ENCODE peak calls at places on chromosome 2, in ten cellular contexts. One of them, this sample, is unnamed.

GRCh38 chr2:74205586-74205985 is 7.2 kb downstream of the MTHFD2 start:
- DNase-seq in tibial nerve: no peak
- DNase-seq in endodermal cell: peak; percentile 40
- DNase-seq in A549: no peak
- DNase-seq in H9: no peak
- DNase-seq in fibroblast of lung: no peak
- DNase-seq in cardiac muscle cell: no peak
- DNase-seq in left lung: no peak
- DNase-seq in mucosa of descending colon: peak; percentile 80
- DNase-seq in mammary epithelial cell: peak; percentile 50
- DNase-seq in this sample: no peak

GRCh38 chr2:131567891-131568290 is 40.2 kb downstream of the CCDC74A start:
- DNase-seq in fibroblast of lung: no peak
- DNase-seq in mammary epithelial cell: no peak
- DNase-seq in left lung: no peak
- DNase-seq in endodermal cell: no peak
- DNase-seq in mucosa of descending colon: no peak
- DNase-seq in tibial nerve: no peak
- DNase-seq in A549: no peak
- DNase-seq in cardiac muscle cell: peak; percentile 4
- DNase-seq in H9: no peak
- DNase-seq in this sample: no peak

GRCh38 chr2:133511679-133512078 is 56.6 kb downstream of the NCKAP5 start:
- DNase-seq in H9: no peak
- DNase-seq in tibial nerve: no peak
- DNase-seq in endodermal cell: no peak
- DNase-seq in left lung: no peak
- DNase-seq in cardiac muscle cell: no peak
- DNase-seq in mucosa of descending colon: no peak
- DNase-seq in A549: no peak
- DNase-seq in mammary epithelial cell: no peak
- DNase-seq in fibroblast of lung: no peak
- DNase-seq in this sample: no peak

GRCh38 chr2:13230221-13230620 is 513.5 kb downstream of the TRIB2 start:
- DNase-seq in fibroblast of lung: peak; percentile 32
- DNase-seq in H9: no peak
- DNase-seq in mucosa of descending colon: no peak
- DNase-seq in A549: no peak
- DNase-seq in tibial nerve: no peak
- DNase-seq in cardiac muscle cell: no peak
- DNase-seq in left lung: no peak
- DNase-seq in mammary epithelial cell: peak; percentile 32
- DNase-seq in endodermal cell: no peak
- DNase-seq in this sample: no peak

GRCh38 chr2:107584577-107584976 is 242.1 kb upstream of the RGPD4 start:
- DNase-seq in tibial nerve: no peak
- DNase-seq in H9: no peak
- DNase-seq in left lung: no peak
- DNase-seq in mammary epithelial cell: no peak
- DNase-seq in endodermal cell: no peak
- DNase-seq in fibroblast of lung: no peak
- DNase-seq in A549: no peak
- DNase-seq in mucosa of descending colon: no peak
- DNase-seq in cardiac muscle cell: peak; percentile 41
- DNase-seq in this sample: no peak

GRCh38 chr2:169528271-169528701 is 18.8 kb downstream of the KLHL41 start:
- DNase-seq in fibroblast of lung: peak; percentile 55
- DNase-seq in A549: peak; percentile 66
- DNase-seq in mucosa of descending colon: peak; percentile 86
- DNase-seq in H9: peak; percentile 63
- DNase-seq in cardiac muscle cell: peak; percentile 67
- DNase-seq in mammary epithelial cell: peak; percentile 45
- DNase-seq in left lung: no peak
- DNase-seq in tibial nerve: peak; percentile 56
- DNase-seq in endodermal cell: peak; percentile 92
- DNase-seq in this sample: peak; percentile 73

GRCh38 chr2:234670804-234671203 is 173.9 kb upstream of the ARL4C start:
- DNase-seq in fibroblast of lung: no peak
- DNase-seq in mammary epithelial cell: no peak
- DNase-seq in H9: no peak
- DNase-seq in tibial nerve: no peak
- DNase-seq in left lung: no peak
- DNase-seq in mucosa of descending colon: no peak
- DNase-seq in endodermal cell: peak; percentile 38
- DNase-seq in cardiac muscle cell: no peak
- DNase-seq in A549: no peak
- DNase-seq in this sample: no peak

GRCh38 chr2:240210198-240210965 is 69.9 kb upstream of the OTOS start:
- DNase-seq in H9: no peak
- DNase-seq in fibroblast of lung: no peak
- DNase-seq in A549: no peak
- DNase-seq in left lung: no peak
- DNase-seq in mucosa of descending colon: no peak
- DNase-seq in mammary epithelial cell: no peak
- DNase-seq in cardiac muscle cell: no peak
- DNase-seq in tibial nerve: no peak
- DNase-seq in endodermal cell: no peak
- DNase-seq in this sample: no peak

GRCh38 chr2:10817413-10817812 is 4.8 kb upstream of the PDIA6 start:
- DNase-seq in left lung: no peak
- DNase-seq in H9: peak; percentile 80
- DNase-seq in fibroblast of lung: no peak
- DNase-seq in cardiac muscle cell: no peak
- DNase-seq in endodermal cell: peak; percentile 92
- DNase-seq in A549: no peak
- DNase-seq in mammary epithelial cell: no peak
- DNase-seq in mucosa of descending colon: no peak
- DNase-seq in tibial nerve: no peak
- DNase-seq in this sample: peak; percentile 20

GRCh38 chr2:172389685-172390339 is 37.6 kb upstream of the ITGA6 start:
- DNase-seq in A549: no peak
- DNase-seq in tibial nerve: no peak
- DNase-seq in fibroblast of lung: no peak
- DNase-seq in mammary epithelial cell: no peak
- DNase-seq in mucosa of descending colon: peak; percentile 26
- DNase-seq in cardiac muscle cell: no peak
- DNase-seq in left lung: no peak
- DNase-seq in endodermal cell: no peak
- DNase-seq in H9: no peak
- DNase-seq in this sample: no peak
- H3K4me1 ChIP-seq in A549: no peaks in the 10 kb centered on the region
- H3K4me1 ChIP-seq in tibial nerve: peaks cover 7% of the 10 kb centered on the region
- H3K4me1 ChIP-seq in fibroblast of lung: no peaks in the 10 kb centered on the region
- H3K4me1 ChIP-seq in mammary epithelial cell: no peaks in the 10 kb centered on the region
- H3K4me1 ChIP-seq in mucosa of descending colon: peaks cover 5% of the 10 kb centered on the region
- H3K4me1 ChIP-seq in cardiac muscle cell: no peaks in the 10 kb centered on the region
- H3K4me1 ChIP-seq in left lung: no peaks in the 10 kb centered on the region
- H3K4me1 ChIP-seq in endodermal cell: no peaks in the 10 kb centered on the region
- H3K4me1 ChIP-seq in H9: no peaks in the 10 kb centered on the region
- H3K4me1 ChIP-seq in this sample: no peaks in the 10 kb centered on the region

GRCh38 chr2:213152065-213152794 is 818 bp upstream of the IKZF2 start:
- DNase-seq in mammary epithelial cell: peak; percentile 71
- DNase-seq in A549: peak; percentile 51
- DNase-seq in H9: peak; percentile 53
- DNase-seq in tibial nerve: peak; percentile 54
- DNase-seq in left lung: peak; percentile 90
- DNase-seq in endodermal cell: peak; percentile 82
- DNase-seq in mucosa of descending colon: peak; percentile 71
- DNase-seq in fibroblast of lung: peak; percentile 68
- DNase-seq in cardiac muscle cell: peak; percentile 86
- DNase-seq in this sample: no peak
- TF ChIP-seq CTCF in mammary epithelial cell: peak; percentile 5
- TF ChIP-seq CTCF in A549: no peak
- TF ChIP-seq CTCF in H9: peak; percentile 30
- TF ChIP-seq CTCF in tibial nerve: peak; percentile 10
- TF ChIP-seq CTCF in left lung: no peak
- TF ChIP-seq CTCF in endodermal cell: peak; percentile 58
- TF ChIP-seq CTCF in mucosa of descending colon: peak; percentile 39
- TF ChIP-seq CTCF in fibroblast of lung: peak; percentile 46
- TF ChIP-seq CTCF in cardiac muscle cell: peak; percentile 46
- TF ChIP-seq CTCF in this sample: peak; percentile 46

GRCh38 chr2:217834744-217835513 is 167.9 kb downstream of the TNS1 start:
- DNase-seq in H9: no peak
- DNase-seq in tibial nerve: no peak
- DNase-seq in fibroblast of lung: no peak
- DNase-seq in endodermal cell: no peak
- DNase-seq in mucosa of descending colon: no peak
- DNase-seq in mammary epithelial cell: no peak
- DNase-seq in A549: no peak
- DNase-seq in left lung: no peak
- DNase-seq in cardiac muscle cell: no peak
- DNase-seq in this sample: no peak
- H3K4me1 ChIP-seq in H9: no peaks in the 10 kb centered on the region
- H3K4me1 ChIP-seq in tibial nerve: peaks cover 44% of the 10 kb centered on the region
- H3K4me1 ChIP-seq in fibroblast of lung: peaks cover 18% of the 10 kb centered on the region
- H3K4me1 ChIP-seq in endodermal cell: peaks cover 3% of the 10 kb centered on the region
- H3K4me1 ChIP-seq in mucosa of descending colon: no peaks in the 10 kb centered on the region
- H3K4me1 ChIP-seq in mammary epithelial cell: no peaks in the 10 kb centered on the region
- H3K4me1 ChIP-seq in A549: no peaks in the 10 kb centered on the region
- H3K4me1 ChIP-seq in left lung: peaks cover 64% of the 10 kb centered on the region
- H3K4me1 ChIP-seq in cardiac muscle cell: peaks cover 20% of the 10 kb centered on the region
- H3K4me1 ChIP-seq in this sample: no peaks in the 10 kb centered on the region

DNA sequence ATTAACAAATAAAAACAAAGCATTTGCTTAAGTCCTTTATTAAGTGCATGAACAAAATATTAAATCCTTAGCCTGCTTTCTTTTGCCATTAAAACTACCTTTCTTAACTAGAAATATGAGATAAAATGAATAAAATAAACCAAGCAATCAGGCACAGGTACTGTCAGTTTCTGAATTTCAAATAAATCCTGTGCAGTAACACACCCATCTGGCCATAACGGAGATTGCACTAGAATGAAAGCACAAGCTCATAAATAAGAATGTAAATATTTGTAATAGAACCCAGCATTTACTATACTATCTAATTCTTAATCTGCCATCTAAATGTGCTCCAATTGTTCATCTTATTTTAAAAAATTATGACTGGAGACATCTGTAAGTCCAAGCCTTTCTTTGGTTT is 31.9 kb downstream of the PRKRA start:
- DNase-seq in fibroblast of lung: peak; percentile 59
- DNase-seq in mammary epithelial cell: no peak
- DNase-seq in H9: no peak
- DNase-seq in tibial nerve: no peak
- DNase-seq in endodermal cell: no peak
- DNase-seq in A549: peak; percentile 22
- DNase-seq in mucosa of descending colon: no peak
- DNase-seq in cardiac muscle cell: peak; percentile 46
- DNase-seq in left lung: no peak
- DNase-seq in this sample: no peak
- TF ChIP-seq CTCF in fibroblast of lung: peak; percentile 41
- TF ChIP-seq CTCF in mammary epithelial cell: no peak
- TF ChIP-seq CTCF in H9: no peak
- TF ChIP-seq CTCF in tibial nerve: no peak
- TF ChIP-seq CTCF in endodermal cell: no peak
- TF ChIP-seq CTCF in A549: peak; percentile 44
- TF ChIP-seq CTCF in mucosa of descending colon: no peak
- TF ChIP-seq CTCF in cardiac muscle cell: peak; percentile 39
- TF ChIP-seq CTCF in left lung: peak; percentile 8
- TF ChIP-seq CTCF in this sample: peak; percentile 31

DNA sequence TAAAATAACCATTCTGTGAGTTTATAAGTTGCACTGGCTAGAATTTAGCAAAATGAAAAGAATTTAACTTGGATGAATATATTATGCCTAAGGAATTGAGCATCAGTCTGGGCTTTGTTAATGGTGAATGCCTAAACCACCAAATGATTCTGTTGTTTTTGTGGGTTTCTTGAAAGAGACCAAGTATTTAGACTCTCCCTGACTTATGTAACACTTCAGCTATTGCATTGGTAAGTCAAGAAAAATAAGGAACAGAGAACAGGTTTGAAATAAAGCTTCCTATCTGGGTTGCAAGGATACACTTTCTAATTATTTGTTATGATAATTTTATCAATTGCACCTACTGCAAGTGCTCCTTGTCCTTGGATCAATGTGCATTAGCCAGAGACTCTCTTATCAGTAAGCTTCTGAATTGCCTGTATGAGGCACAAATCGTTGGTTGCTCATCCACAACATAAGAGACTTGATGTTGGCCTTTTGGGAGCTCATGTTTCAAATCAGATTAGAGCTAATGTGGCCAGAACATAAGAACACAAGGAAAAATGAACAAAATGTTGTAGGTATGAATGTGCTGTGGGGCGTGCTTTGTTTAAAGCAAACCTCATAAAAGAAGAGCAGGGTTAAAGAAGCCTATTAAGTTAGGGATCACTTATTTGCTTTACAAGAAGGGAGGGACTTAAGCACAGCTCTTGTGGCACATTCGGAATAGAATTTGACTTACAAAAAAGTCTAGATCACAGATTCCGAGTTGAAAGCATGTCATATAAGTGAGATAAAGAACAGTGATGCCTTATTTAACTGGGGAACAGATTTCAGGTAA is 37.2 kb downstream of the PRKCE start:
- DNase-seq in fibroblast of lung: no peak
- DNase-seq in A549: no peak
- DNase-seq in left lung: no peak
- DNase-seq in mucosa of descending colon: no peak
- DNase-seq in endodermal cell: no peak
- DNase-seq in cardiac muscle cell: no peak
- DNase-seq in tibial nerve: no peak
- DNase-seq in mammary epithelial cell: no peak
- DNase-seq in H9: no peak
- DNase-seq in this sample: no peak
- H3K4me1 ChIP-seq in fibroblast of lung: no peaks in the 10 kb centered on the region
- H3K4me1 ChIP-seq in A549: no peaks in the 10 kb centered on the region
- H3K4me1 ChIP-seq in left lung: peaks cover 42% of the 10 kb centered on the region
- H3K4me1 ChIP-seq in mucosa of descending colon: peaks cover 13% of the 10 kb centered on the region
- H3K4me1 ChIP-seq in endodermal cell: no peaks in the 10 kb centered on the region
- H3K4me1 ChIP-seq in cardiac muscle cell: peaks cover 14% of the 10 kb centered on the region
- H3K4me1 ChIP-seq in tibial nerve: peaks cover 14% of the 10 kb centered on the region
- H3K4me1 ChIP-seq in mammary epithelial cell: no peaks in the 10 kb centered on the region
- H3K4me1 ChIP-seq in H9: no peaks in the 10 kb centered on the region
- H3K4me1 ChIP-seq in this sample: no peaks in the 10 kb centered on the region

This sample was measured in DND-41.